ENCODE peak calls at places on chromosomes 16 and 17, in seven cellular contexts. M is Right ventricle myocardium inferior; V is bronchial epithelial cell; A is Right ventricle myocardium superior; R is endothelial cell; F is choroid plexus epithelial cell; G is effector CD4-positive, alpha-beta T cell. Z is an unnamed sample.

GRCh38 chr17:46047398-46047797 is 48.3 kb downstream of the STH start:
- DNase-seq in M (no peak), V (no peak), A (no peak), G (no peak), F (no peak), R (no peak), Z (no peak)

GRCh38 chr16:53502331-53503269 is at the start of gene AKTIP:
- DNase-seq in R (peak), M (peak), V (peak), F (peak), A (peak), G (peak), Z (peak)

GRCh38 chr17:42120161-42121065 is 754 bp downstream of the KAT2A start:
- DNase-seq in R (peak), V (no peak), M (no peak), A (no peak), G (no peak), F (no peak), Z (no peak)

GRCh38 chr16:78894872-78895271 is 705.7 kb downstream of the MAF start:
- DNase-seq in R (no peak), M (no peak), A (no peak), F (no peak), V (no peak), G (peak), Z (peak)

GRCh38 chr17:4537451-4538235 is 17.5 kb downstream of the MYBBP1A start:
- DNase-seq in F (no peak), V (no peak), M (peak), A (no peak), G (no peak), R (no peak), Z (no peak)

GRCh38 chr17:7119314-7119713 is 4.7 kb upstream of the ASGR2 start:
- DNase-seq in M (no peak), F (no peak), A (no peak), G (no peak), R (no peak), V (no peak), Z (no peak)

GRCh38 chr17:43864161-43864706 is 17.3 kb downstream of the CD300LG start:
- DNase-seq in M (peak), A (no peak), G (no peak), V (no peak), R (no peak), F (no peak), Z (no peak)

GRCh38 chr17:65093930-65094329 is 37.4 kb upstream of the GNA13 start:
- DNase-seq in M (no peak), R (no peak), V (no peak), F (peak), A (no peak), G (no peak), Z (no peak)

GRCh38 chr17:4162775-4163498 is 19.9 kb downstream of the CYB5D2 start:
- DNase-seq in F (no peak), V (no peak), R (no peak), A (no peak), M (no peak), G (no peak), Z (no peak)

GRCh38 chr17:36107660-36108059 is 4.0 kb downstream of the CCL4 start:
- DNase-seq in R (no peak), V (no peak), M (no peak), A (no peak), G (no peak), F (no peak), Z (no peak)

GRCh38 chr16:46404028-46404427 is 217.2 kb downstream of the SHCBP1 start:
- DNase-seq in G (no peak), A (no peak), M (no peak), V (no peak), F (no peak), R (no peak), Z (no peak)

GRCh38 chr17:76736349-76737081 is 616 bp downstream of the SRSF2 start:
- DNase-seq in F (peak), R (peak), G (peak), M (peak), A (peak), V (no peak), Z (peak)

GRCh38 chr17:11278186-11278983 is 37.4 kb downstream of the SHISA6 start:
- DNase-seq in G (no peak), A (no peak), F (no peak), V (no peak), M (no peak), R (no peak), Z (no peak)

Z was measured in CD8-positive, alpha-beta memory T cell.